ENCODE peak calls at places on chromosomes 2 and 18, in seven cellular contexts. X is cardiac fibroblast; D is CD8-positive, alpha-beta T cell; Z is OCI-LY7; F is esophagus squamous epithelium; B is upper lobe of right lung; I is AG10803. P is an unnamed sample.

GRCh38 chr2:44233450-44234128 is 41.7 kb upstream of the SLC3A1 start:
- DNase-seq in X (peak), D (no peak), Z (no peak), F (no peak), B (no peak), I (peak), P (no peak)

GRCh38 chr18:35039633-35040032 is 1.6 kb upstream of the MAPRE2 start:
- DNase-seq in X (no peak), D (no peak), Z (no peak), F (no peak), B (no peak), I (no peak), P (no peak)

GRCh38 chr2:101967826-101968498 is 23.8 kb upstream of the IL1R2 start:
- DNase-seq in X (peak), D (no peak), Z (no peak), F (no peak), B (no peak), I (peak), P (no peak)

GRCh38 chr2:236939751-236940229 is 145.9 kb upstream of the COPS8 start:
- DNase-seq in X (no peak), D (no peak), Z (no peak), F (no peak), B (no peak), I (peak), P (no peak)

GRCh38 chr18:79402977-79403722 is 7.4 kb downstream of the NFATC1 start:
- DNase-seq in X (peak), D (no peak), Z (no peak), F (no peak), B (peak), I (peak), P (no peak)

GRCh38 chr2:133072837-133073694 is 403.1 kb upstream of the LYPD1 start:
- DNase-seq in X (no peak), D (no peak), Z (no peak), F (no peak), B (no peak), I (no peak), P (no peak)

GRCh38 chr18:5463390-5463789 is 80.4 kb downstream of the EPB41L3 start:
- DNase-seq in X (peak), D (no peak), Z (no peak), F (no peak), B (peak), I (peak), P (no peak)

GRCh38 chr2:37630298-37630697 is 41.1 kb downstream of the CDC42EP3 start:
- DNase-seq in X (no peak), D (no peak), Z (no peak), F (no peak), B (no peak), I (peak), P (no peak)

GRCh38 chr18:35756506-35757117 is 175.1 kb downstream of the GALNT1 start:
- DNase-seq in X (peak), D (peak), Z (peak), F (no peak), B (no peak), I (peak), P (peak)

GRCh38 chr2:233464531-233465240 is 101.9 kb downstream of the USP40 start:
- DNase-seq in X (no peak), D (no peak), Z (no peak), F (no peak), B (peak), I (no peak), P (no peak)

GRCh38 chr2:30808695-30809094 is 1.4 kb upstream of the CAPN13 start:
- DNase-seq in X (no peak), D (no peak), Z (no peak), F (no peak), B (no peak), I (no peak), P (no peak)

GRCh38 chr2:30802611-30803010 is 4.6 kb downstream of the CAPN13 start:
- DNase-seq in X (no peak), D (no peak), Z (no peak), F (no peak), B (no peak), I (no peak), P (no peak)

GRCh38 chr2:30803281-30803680 is 4.0 kb downstream of the CAPN13 start:
- DNase-seq in X (no peak), D (no peak), Z (no peak), F (no peak), B (no peak), I (no peak), P (no peak)

GRCh38 chr2:30809938-30810337 is 2.7 kb upstream of the CAPN13 start:
- DNase-seq in X (no peak), D (no peak), Z (no peak), F (no peak), B (no peak), I (no peak), P (no peak)

GRCh38 chr2:30807249-30807648 is at the start of gene CAPN13:
- DNase-seq in X (no peak), D (no peak), Z (no peak), F (no peak), B (no peak), I (no peak), P (no peak)
- TF ChIP-seq CTCF in X (no peak), D (no peak), Z (no peak), F (no peak), B (no peak), I (no peak), P (no peak)

GRCh38 chr2:105294844-105295481 is 34.6 kb downstream of the TGFBRAP1 start:
- DNase-seq in X (peak), D (no peak), Z (peak), F (no peak), B (no peak), I (peak), P (peak)
- TF ChIP-seq CTCF in X (peak), D (no peak), Z (peak), F (peak), B (peak), I (peak), P (peak)

GRCh38 chr2:125386074-125386473 is 1269.9 kb upstream of the GYPC start:
- DNase-seq in X (no peak), D (no peak), Z (no peak), F (no peak), B (no peak), I (no peak), P (no peak)
- TF ChIP-seq CTCF in X (no peak), D (no peak), Z (no peak), F (no peak), B (no peak), I (no peak), P (no peak)

GRCh38 chr2:163551974-163552373 is 183.8 kb downstream of the FIGN start:
- DNase-seq in X (peak), D (no peak), Z (no peak), F (no peak), B (no peak), I (no peak), P (no peak)

GRCh38 chr2:163556511-163556910 is 179.3 kb downstream of the FIGN start:
- DNase-seq in X (no peak), D (no peak), Z (no peak), F (no peak), B (no peak), I (peak), P (no peak)

GRCh38 chr2:163553601-163554000 is 182.2 kb downstream of the FIGN start:
- DNase-seq in X (no peak), D (no peak), Z (no peak), F (no peak), B (no peak), I (peak), P (no peak)

GRCh38 chr2:163554864-163555263 is 180.9 kb downstream of the FIGN start:
- DNase-seq in X (no peak), D (no peak), Z (no peak), F (no peak), B (no peak), I (no peak), P (no peak)

DNA sequence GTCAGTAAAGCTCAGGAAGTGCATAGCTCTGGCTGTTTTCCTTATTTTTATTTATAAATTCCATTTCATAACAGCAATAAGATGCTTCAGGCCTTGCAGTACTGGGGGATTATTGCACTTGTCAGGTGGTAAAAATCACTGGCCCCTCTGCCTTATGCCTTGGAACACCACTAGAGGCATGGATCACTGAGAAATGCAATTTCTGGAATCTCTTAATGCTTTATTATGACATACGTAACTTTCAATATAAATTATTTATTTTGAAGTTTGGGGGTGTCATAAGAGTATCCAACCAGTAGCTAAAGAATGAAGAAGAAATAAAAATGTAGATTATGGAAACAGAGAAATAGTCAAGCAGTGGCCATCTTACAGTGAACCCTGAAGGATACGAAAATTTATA is 183.1 kb downstream of the FIGN start:
- DNase-seq in X (no peak), D (no peak), Z (no peak), F (no peak), B (no peak), I (no peak), P (no peak)
- TF ChIP-seq CTCF in X (no peak), D (no peak), Z (no peak), F (no peak), B (no peak), I (no peak), P (no peak)

GRCh38 chr2:112584134-112584890 is at the start of gene CHCHD5:
- DNase-seq in X (peak), D (peak), Z (peak), F (peak), B (peak), I (peak), P (peak)
- TF ChIP-seq CTCF in X (no peak), D (no peak), Z (no peak), F (peak), B (peak), I (no peak), P (peak)